ENCODE peak calls at places on chromosomes 11 and 22, in nine cellular contexts. W is CD4-positive, alpha-beta T cell; H is naive thymus-derived CD4-positive, alpha-beta T cell; L is neural progenitor cell; Q is tibial artery; E is uterus; Z is cardiac muscle cell; I is RWPE1; N is IMR-90. F is an unnamed sample.

GRCh38 chr22:31083377-31083768 is 2.3 kb downstream of the SMTN start:
- DNase-seq in W (no peak), H (no peak), L (no peak), Q (no peak), E (peak; percentile 50), Z (no peak), I (no peak), N (no peak), F (no peak)

GRCh38 chr11:13210424-13210823 is 67.2 kb upstream of the BMAL1 start:
- DNase-seq in W (no peak), H (no peak), L (peak; percentile 88), Q (peak; percentile 62), E (peak; percentile 56), Z (peak; percentile 85), I (peak; percentile 66), N (peak; percentile 84), F (no peak)

GRCh38 chr11:7941608-7942007 is at the start of gene OR10A3:
- DNase-seq in W (no peak), H (no peak), L (no peak), Q (no peak), E (no peak), Z (no peak), I (no peak), N (no peak), F (no peak)

GRCh38 chr11:18384157-18384641 is 10.2 kb upstream of the LDHA start:
- DNase-seq in W (no peak), H (peak; percentile 22), L (peak; percentile 12), Q (peak; percentile 75), E (peak; percentile 79), Z (peak; percentile 92), I (peak; percentile 69), N (peak; percentile 79), F (no peak)

GRCh38 chr11:92753161-92753560 is 216.3 kb upstream of the MTNR1B start:
- DNase-seq in W (no peak), H (no peak), L (no peak), Q (no peak), E (no peak), Z (no peak), I (no peak), N (no peak), F (no peak)

GRCh38 chr11:119172513-119172912 is 4.0 kb downstream of the NLRX1 start:
- DNase-seq in W (no peak), H (no peak), L (no peak), Q (no peak), E (no peak), Z (no peak), I (no peak), N (no peak), F (no peak)

GRCh38 chr11:843818-844692 is 1.4 kb downstream of the TSPAN4 start:
- DNase-seq in W (no peak), H (no peak), L (peak; percentile 91), Q (peak; percentile 98), E (peak; percentile 94), Z (peak; percentile 98), I (peak; percentile 86), N (peak; percentile 90), F (no peak)

GRCh38 chr11:70934999-70935768 is 317.2 kb downstream of the SHANK2 start:
- DNase-seq in W (no peak), H (no peak), L (no peak), Q (no peak), E (no peak), Z (no peak), I (peak; percentile 41), N (peak; percentile 7), F (no peak)

GRCh38 chr11:289706-290620 is 1.0 kb downstream of the PGGHG start:
- DNase-seq in W (no peak), H (peak; percentile 43), L (no peak), Q (peak; percentile 22), E (peak; percentile 16), Z (no peak), I (no peak), N (no peak), F (no peak)

GRCh38 chr11:72441647-72442267 is 7.4 kb upstream of the CLPB start:
- DNase-seq in W (no peak), H (no peak), L (no peak), Q (no peak), E (no peak), Z (peak; percentile 84), I (no peak), N (peak; percentile 63), F (no peak)

GRCh38 chr11:63837027-63837688 is 1.8 kb upstream of the MARK2 start:
- DNase-seq in W (peak; percentile 69), H (peak; percentile 74), L (peak; percentile 90), Q (peak; percentile 83), E (peak; percentile 87), Z (peak; percentile 81), I (peak; percentile 82), N (peak; percentile 69), F (peak; percentile 65)

GRCh38 chr11:17389205-17389956 is 922 bp upstream of the KCNJ11 start:
- DNase-seq in W (peak; percentile 78), H (peak; percentile 74), L (peak; percentile 93), Q (peak; percentile 55), E (peak; percentile 62), Z (peak; percentile 40), I (peak; percentile 77), N (peak; percentile 11), F (peak; percentile 69)

GRCh38 chr11:56917708-56918450 is 70.8 kb upstream of the OR5AK2 start:
- DNase-seq in W (no peak), H (no peak), L (no peak), Q (no peak), E (no peak), Z (no peak), I (no peak), N (no peak), F (no peak)

GRCh38 chr11:94746721-94747120 is 21.4 kb upstream of the AMOTL1 start:
- DNase-seq in W (no peak), H (no peak), L (no peak), Q (no peak), E (no peak), Z (no peak), I (no peak), N (no peak), F (no peak)

GRCh38 chr11:35680506-35680905 is 17.9 kb downstream of the TRIM44 start:
- DNase-seq in W (no peak), H (no peak), L (no peak), Q (no peak), E (no peak), Z (no peak), I (no peak), N (no peak), F (no peak)

GRCh38 chr11:35681181-35681767 is 18.7 kb downstream of the TRIM44 start:
- DNase-seq in W (no peak), H (no peak), L (no peak), Q (no peak), E (no peak), Z (no peak), I (no peak), N (no peak), F (no peak)

GRCh38 chr11:35678975-35679374 is 16.4 kb downstream of the TRIM44 start:
- DNase-seq in W (no peak), H (no peak), L (no peak), Q (no peak), E (no peak), Z (no peak), I (no peak), N (no peak), F (no peak)

GRCh38 chr11:35683728-35684339 is 21.3 kb downstream of the TRIM44 start:
- DNase-seq in W (no peak), H (no peak), L (no peak), Q (no peak), E (no peak), Z (no peak), I (no peak), N (peak; percentile 40), F (no peak)

DNA sequence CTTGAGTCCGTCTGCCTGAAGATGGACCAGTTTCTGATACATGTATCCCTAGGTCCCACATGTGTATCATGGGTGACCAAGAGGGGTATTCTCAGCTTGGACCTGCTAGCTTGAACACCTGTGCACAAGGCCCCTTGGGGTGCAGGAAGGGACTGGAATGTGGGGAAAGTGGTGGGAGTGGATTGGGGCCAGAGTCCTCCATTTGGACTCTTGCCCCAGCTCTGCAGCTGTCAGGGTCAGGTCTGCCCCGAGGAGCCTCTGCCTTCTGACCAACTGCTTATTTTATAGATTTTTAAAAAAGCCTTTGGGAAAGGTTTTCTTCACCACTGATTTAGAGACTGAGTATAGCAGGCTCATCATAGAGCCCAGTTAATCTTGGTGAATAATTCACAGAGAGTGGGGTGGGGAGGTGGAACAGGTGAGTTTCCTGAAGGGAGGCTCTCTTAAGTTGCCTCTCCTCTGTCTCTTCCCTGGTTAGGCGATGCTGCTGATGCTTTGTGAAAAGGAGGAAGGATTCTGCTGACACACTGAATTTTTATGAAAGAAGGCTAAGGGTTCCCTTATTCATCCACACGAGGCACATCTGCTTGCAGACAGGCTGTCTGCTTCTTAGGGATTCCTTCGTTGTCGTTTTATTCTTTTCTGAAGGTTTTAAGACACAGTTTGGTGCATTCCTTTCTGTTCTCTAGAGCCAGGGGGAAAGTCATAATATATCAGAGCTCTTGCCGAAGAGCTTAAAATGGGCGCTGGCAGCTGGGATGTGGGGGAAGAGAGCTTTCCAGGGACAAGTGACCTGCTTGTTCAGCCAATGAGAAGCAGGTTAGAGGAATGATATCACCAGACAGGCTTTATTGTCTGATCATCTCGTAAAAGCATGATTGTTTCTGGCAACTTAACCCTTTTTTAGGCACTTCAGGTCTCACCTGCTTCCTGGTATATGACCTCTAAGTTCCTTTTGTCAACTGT is 19.9 kb downstream of the TRIM44 start:
- DNase-seq in W (no peak), H (no peak), L (peak; percentile 41), Q (no peak), E (no peak), Z (no peak), I (no peak), N (no peak), F (no peak)
- H3K27ac ChIP-seq in W (no peak overlapping the region), H (no peak overlapping the region), L (peak overlapping the region; percentile 82), Q (no peak overlapping the region), E (no peak overlapping the region), Z (no peak overlapping the region), I (no peak overlapping the region), N (no peak overlapping the region), F (no peak overlapping the region)

GRCh38 chr22:27874185-27874584 is 44.9 kb downstream of the PITPNB start:
- DNase-seq in W (no peak), H (no peak), L (no peak), Q (no peak), E (no peak), Z (no peak), I (no peak), N (no peak), F (no peak)
- H3K27ac ChIP-seq in W (no peak overlapping the region), H (no peak overlapping the region), L (no peak overlapping the region), Q (peak overlapping the region; percentile 82), E (peak overlapping the region; percentile 64), Z (peak overlapping the region; percentile 52), I (no peak overlapping the region), N (no peak overlapping the region), F (peak overlapping the region; percentile 36)

DNA sequence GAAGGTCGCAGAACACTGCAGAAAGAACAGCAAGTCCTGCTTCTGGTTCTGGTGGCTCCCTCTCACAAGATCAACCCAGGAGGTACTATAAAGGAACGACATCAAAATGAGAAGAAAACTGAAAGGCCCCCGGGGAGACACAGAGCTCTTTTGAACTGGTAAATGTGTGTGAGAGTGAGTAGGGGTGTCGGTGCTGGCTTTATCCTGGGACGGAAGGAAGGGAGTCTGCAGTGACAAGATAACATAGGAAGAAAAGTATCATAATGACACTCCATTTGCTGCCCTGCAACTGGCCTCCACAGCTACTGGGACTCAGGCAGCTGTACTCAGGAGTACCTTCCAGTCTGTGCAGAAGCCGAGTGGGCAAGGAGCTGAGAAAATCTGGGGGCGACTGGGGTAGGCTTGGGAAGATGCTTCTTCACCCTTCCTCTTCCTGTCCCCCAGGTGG is 60.9 kb downstream of the ENTHD1 start:
- DNase-seq in W (no peak), H (peak; percentile 14), L (no peak), Q (no peak), E (no peak), Z (no peak), I (no peak), N (no peak), F (no peak)
- H3K27ac ChIP-seq in W (no peak overlapping the region), H (peak overlapping the region; percentile 26), L (no peak overlapping the region), Q (no peak overlapping the region), E (no peak overlapping the region), Z (no peak overlapping the region), I (no peak overlapping the region), N (no peak overlapping the region), F (no peak overlapping the region)

GRCh38 chr11:85809881-85810280 is 1.1 kb downstream of the SYTL2 start:
- DNase-seq in W (no peak), H (no peak), L (peak; percentile 52), Q (no peak), E (no peak), Z (no peak), I (no peak), N (no peak), F (no peak)
- H3K27ac ChIP-seq in W (no peak overlapping the region), H (peak overlapping the region; percentile 64), L (no peak overlapping the region), Q (peak overlapping the region; percentile 79), E (peak overlapping the region; percentile 25), Z (no peak overlapping the region), I (no peak overlapping the region), N (no peak overlapping the region), F (no peak overlapping the region)